ENCODE peak calls at places on chromosomes 4 and X, in nine cellular contexts. One of them, this sample, is unnamed.

GRCh38 chr4:103915224-103915869 is 195.6 kb upstream of the TACR3 start:
- DNase-seq in CD8-positive, alpha-beta memory T cell: no peak
- DNase-seq in T-helper 9 cell: no peak
- DNase-seq in H4: peak; percentile 29
- DNase-seq in H7: no peak
- DNase-seq in substantia nigra: no peak
- DNase-seq in GM04504: no peak
- DNase-seq in non-pigmented ciliary epithelial cell: no peak
- DNase-seq in stromal cell of bone marrow: no peak
- DNase-seq in this sample: peak; percentile 27

GRCh38 chrX:107146670-107147069 is 28.0 kb upstream of the RBM41 start:
- DNase-seq in T-helper 9 cell: no peak
- DNase-seq in non-pigmented ciliary epithelial cell: no peak
- DNase-seq in H7: no peak
- DNase-seq in stromal cell of bone marrow: peak; percentile 7
- DNase-seq in CD8-positive, alpha-beta memory T cell: no peak
- DNase-seq in H4: no peak
- DNase-seq in substantia nigra: no peak
- DNase-seq in GM04504: no peak
- DNase-seq in this sample: no peak

GRCh38 chr4:161189286-161190134 is 974.3 kb downstream of the FSTL5 start:
- DNase-seq in H7: no peak
- DNase-seq in stromal cell of bone marrow: no peak
- DNase-seq in GM04504: no peak
- DNase-seq in CD8-positive, alpha-beta memory T cell: no peak
- DNase-seq in substantia nigra: no peak
- DNase-seq in T-helper 9 cell: no peak
- DNase-seq in H4: no peak
- DNase-seq in non-pigmented ciliary epithelial cell: no peak
- DNase-seq in this sample: no peak

GRCh38 chr4:52173470-52174055 is 122.5 kb downstream of the SPATA18 start:
- DNase-seq in substantia nigra: no peak
- DNase-seq in H7: no peak
- DNase-seq in GM04504: peak; percentile 67
- DNase-seq in non-pigmented ciliary epithelial cell: no peak
- DNase-seq in T-helper 9 cell: no peak
- DNase-seq in CD8-positive, alpha-beta memory T cell: no peak
- DNase-seq in stromal cell of bone marrow: peak; percentile 76
- DNase-seq in H4: no peak
- DNase-seq in this sample: no peak

GRCh38 chr4:185583813-185584212 is 48.5 kb upstream of the PDLIM3 start:
- DNase-seq in non-pigmented ciliary epithelial cell: no peak
- DNase-seq in GM04504: no peak
- DNase-seq in CD8-positive, alpha-beta memory T cell: no peak
- DNase-seq in H4: no peak
- DNase-seq in T-helper 9 cell: no peak
- DNase-seq in substantia nigra: no peak
- DNase-seq in H7: no peak
- DNase-seq in stromal cell of bone marrow: no peak
- DNase-seq in this sample: no peak

GRCh38 chr4:101501421-101501820 is 154.1 kb upstream of the PPP3CA start:
- DNase-seq in non-pigmented ciliary epithelial cell: no peak
- DNase-seq in substantia nigra: no peak
- DNase-seq in H4: no peak
- DNase-seq in GM04504: no peak
- DNase-seq in H7: no peak
- DNase-seq in CD8-positive, alpha-beta memory T cell: no peak
- DNase-seq in stromal cell of bone marrow: no peak
- DNase-seq in T-helper 9 cell: no peak
- DNase-seq in this sample: no peak

GRCh38 chrX:68403060-68403459 is 30.2 kb downstream of the OPHN1 start:
- DNase-seq in T-helper 9 cell: no peak
- DNase-seq in stromal cell of bone marrow: no peak
- DNase-seq in GM04504: no peak
- DNase-seq in CD8-positive, alpha-beta memory T cell: no peak
- DNase-seq in H7: no peak
- DNase-seq in H4: no peak
- DNase-seq in substantia nigra: no peak
- DNase-seq in non-pigmented ciliary epithelial cell: no peak
- DNase-seq in this sample: no peak

GRCh38 chrX:2484721-2485459 is 15.9 kb downstream of the DHRSX start:
- DNase-seq in H4: no peak
- DNase-seq in substantia nigra: no peak
- DNase-seq in GM04504: no peak
- DNase-seq in H7: peak; percentile 39
- DNase-seq in T-helper 9 cell: no peak
- DNase-seq in non-pigmented ciliary epithelial cell: no peak
- DNase-seq in stromal cell of bone marrow: peak; percentile 39
- DNase-seq in CD8-positive, alpha-beta memory T cell: no peak
- DNase-seq in this sample: no peak

GRCh38 chr4:82886145-82886942 is 4.6 kb downstream of the SEC31A start:
- DNase-seq in substantia nigra: no peak
- DNase-seq in non-pigmented ciliary epithelial cell: no peak
- DNase-seq in stromal cell of bone marrow: no peak
- DNase-seq in GM04504: no peak
- DNase-seq in CD8-positive, alpha-beta memory T cell: no peak
- DNase-seq in T-helper 9 cell: no peak
- DNase-seq in H7: no peak
- DNase-seq in H4: no peak
- DNase-seq in this sample: no peak

GRCh38 chrX:3286196-3286920 is 60.1 kb downstream of the MXRA5 start:
- DNase-seq in non-pigmented ciliary epithelial cell: peak; percentile 31
- DNase-seq in CD8-positive, alpha-beta memory T cell: no peak
- DNase-seq in substantia nigra: no peak
- DNase-seq in GM04504: peak; percentile 34
- DNase-seq in stromal cell of bone marrow: peak; percentile 63
- DNase-seq in H7: no peak
- DNase-seq in T-helper 9 cell: no peak
- DNase-seq in H4: peak; percentile 72
- DNase-seq in this sample: no peak

GRCh38 chr4:128513664-128514484 is 226.3 kb upstream of the PGRMC2 start:
- DNase-seq in H4: no peak
- DNase-seq in CD8-positive, alpha-beta memory T cell: no peak
- DNase-seq in non-pigmented ciliary epithelial cell: no peak
- DNase-seq in stromal cell of bone marrow: no peak
- DNase-seq in substantia nigra: no peak
- DNase-seq in T-helper 9 cell: no peak
- DNase-seq in GM04504: no peak
- DNase-seq in H7: no peak
- DNase-seq in this sample: peak; percentile 6

GRCh38 chrX:129980540-129981206 is 1.8 kb upstream of the BCORL1 start:
- DNase-seq in stromal cell of bone marrow: no peak
- DNase-seq in CD8-positive, alpha-beta memory T cell: no peak
- DNase-seq in non-pigmented ciliary epithelial cell: no peak
- DNase-seq in T-helper 9 cell: peak; percentile 26
- DNase-seq in H4: no peak
- DNase-seq in substantia nigra: peak; percentile 2
- DNase-seq in GM04504: no peak
- DNase-seq in H7: peak; percentile 95
- DNase-seq in this sample: peak; percentile 51

GRCh38 chrX:42776195-42776594 is 1.8 kb downstream of the PPP1R2C start:
- DNase-seq in T-helper 9 cell: no peak
- DNase-seq in GM04504: no peak
- DNase-seq in substantia nigra: no peak
- DNase-seq in H4: no peak
- DNase-seq in non-pigmented ciliary epithelial cell: no peak
- DNase-seq in H7: no peak
- DNase-seq in stromal cell of bone marrow: no peak
- DNase-seq in CD8-positive, alpha-beta memory T cell: no peak
- DNase-seq in this sample: peak; percentile 19

GRCh38 chrX:10450229-10450958 is 170.0 kb downstream of the MID1 start:
- DNase-seq in substantia nigra: no peak
- DNase-seq in H4: no peak
- DNase-seq in non-pigmented ciliary epithelial cell: peak; percentile 56
- DNase-seq in H7: no peak
- DNase-seq in stromal cell of bone marrow: peak; percentile 33
- DNase-seq in GM04504: peak; percentile 48
- DNase-seq in T-helper 9 cell: no peak
- DNase-seq in CD8-positive, alpha-beta memory T cell: no peak
- DNase-seq in this sample: no peak

This sample was measured in KBM-7.